ENCODE peak calls at places on chromosome 15, in eight cellular contexts. One of them, this sample, is unnamed.

GRCh38 chr15:34366271-34367043 is 539 bp downstream of the LPCAT4 start:
- DNase-seq in LoVo: peak
- DNase-seq in amygdala: no peak
- DNase-seq in upper lobe of left lung: peak
- DNase-seq in amniotic stem cell: peak
- DNase-seq in HFF-Myc: no peak
- DNase-seq in HFFc6: no peak
- DNase-seq in SW 1271: peak
- DNase-seq in this sample: no peak

GRCh38 chr15:80367094-80367493 is 37.1 kb upstream of the ARNT2 start:
- DNase-seq in LoVo: no peak
- DNase-seq in amygdala: no peak
- DNase-seq in upper lobe of left lung: no peak
- DNase-seq in amniotic stem cell: no peak
- DNase-seq in HFF-Myc: peak
- DNase-seq in HFFc6: no peak
- DNase-seq in SW 1271: peak
- DNase-seq in this sample: no peak

GRCh38 chr15:76060098-76060989 is 559 bp downstream of the TMEM266 start:
- DNase-seq in LoVo: no peak
- DNase-seq in amygdala: no peak
- DNase-seq in upper lobe of left lung: no peak
- DNase-seq in amniotic stem cell: no peak
- DNase-seq in HFF-Myc: no peak
- DNase-seq in HFFc6: no peak
- DNase-seq in SW 1271: no peak
- DNase-seq in this sample: no peak

GRCh38 chr15:52261498-52262242 is 33.9 kb downstream of the MYO5C start:
- DNase-seq in LoVo: peak
- DNase-seq in amygdala: peak
- DNase-seq in upper lobe of left lung: no peak
- DNase-seq in amniotic stem cell: peak
- DNase-seq in HFF-Myc: peak
- DNase-seq in HFFc6: peak
- DNase-seq in SW 1271: peak
- DNase-seq in this sample: peak

GRCh38 chr15:60328852-60329443 is 68.8 kb downstream of the ANXA2 start:
- DNase-seq in LoVo: peak
- DNase-seq in amygdala: no peak
- DNase-seq in upper lobe of left lung: no peak
- DNase-seq in amniotic stem cell: no peak
- DNase-seq in HFF-Myc: no peak
- DNase-seq in HFFc6: no peak
- DNase-seq in SW 1271: peak
- DNase-seq in this sample: no peak

GRCh38 chr15:31326729-31327673 is at the start of gene KLF13:
- DNase-seq in LoVo: no peak
- DNase-seq in amygdala: peak
- DNase-seq in upper lobe of left lung: peak
- DNase-seq in amniotic stem cell: peak
- DNase-seq in HFF-Myc: no peak
- DNase-seq in HFFc6: peak
- DNase-seq in SW 1271: peak
- DNase-seq in this sample: no peak

GRCh38 chr15:48721061-48721810 is 75.7 kb upstream of the FBN1 start:
- DNase-seq in LoVo: no peak
- DNase-seq in amygdala: no peak
- DNase-seq in upper lobe of left lung: no peak
- DNase-seq in amniotic stem cell: peak
- DNase-seq in HFF-Myc: no peak
- DNase-seq in HFFc6: peak
- DNase-seq in SW 1271: no peak
- DNase-seq in this sample: no peak

GRCh38 chr15:90400759-90401314 is 12.8 kb downstream of the IQGAP1 start:
- DNase-seq in LoVo: peak
- DNase-seq in amygdala: no peak
- DNase-seq in upper lobe of left lung: no peak
- DNase-seq in amniotic stem cell: peak
- DNase-seq in HFF-Myc: peak
- DNase-seq in HFFc6: peak
- DNase-seq in SW 1271: peak
- DNase-seq in this sample: peak

GRCh38 chr15:23897576-23897975 is 210.5 kb upstream of the NDN start:
- DNase-seq in LoVo: no peak
- DNase-seq in amygdala: no peak
- DNase-seq in upper lobe of left lung: peak
- DNase-seq in amniotic stem cell: no peak
- DNase-seq in HFF-Myc: no peak
- DNase-seq in HFFc6: no peak
- DNase-seq in SW 1271: no peak
- DNase-seq in this sample: no peak

GRCh38 chr15:70266412-70267089 is 168.8 kb upstream of the TLE3 start:
- DNase-seq in LoVo: no peak
- DNase-seq in amygdala: peak
- DNase-seq in upper lobe of left lung: peak
- DNase-seq in amniotic stem cell: no peak
- DNase-seq in HFF-Myc: no peak
- DNase-seq in HFFc6: no peak
- DNase-seq in SW 1271: no peak
- DNase-seq in this sample: no peak

GRCh38 chr15:66461917-66462316 is 35.6 kb downstream of the SNAPC5 start:
- DNase-seq in LoVo: peak
- DNase-seq in amygdala: no peak
- DNase-seq in upper lobe of left lung: no peak
- DNase-seq in amniotic stem cell: no peak
- DNase-seq in HFF-Myc: no peak
- DNase-seq in HFFc6: no peak
- DNase-seq in SW 1271: no peak
- DNase-seq in this sample: no peak

GRCh38 chr15:59723686-59724336 is 34.7 kb upstream of the BNIP2 start:
- DNase-seq in LoVo: no peak
- DNase-seq in amygdala: no peak
- DNase-seq in upper lobe of left lung: no peak
- DNase-seq in amniotic stem cell: no peak
- DNase-seq in HFF-Myc: no peak
- DNase-seq in HFFc6: no peak
- DNase-seq in SW 1271: no peak
- DNase-seq in this sample: no peak

GRCh38 chr15:67242665-67243064 is 11.8 kb downstream of the AAGAB start:
- DNase-seq in LoVo: no peak
- DNase-seq in amygdala: no peak
- DNase-seq in upper lobe of left lung: no peak
- DNase-seq in amniotic stem cell: no peak
- DNase-seq in HFF-Myc: peak
- DNase-seq in HFFc6: no peak
- DNase-seq in SW 1271: no peak
- DNase-seq in this sample: no peak

GRCh38 chr15:65054333-65055200 is 9.4 kb downstream of the SLC51B start:
- DNase-seq in LoVo: peak
- DNase-seq in amygdala: peak
- DNase-seq in upper lobe of left lung: peak
- DNase-seq in amniotic stem cell: no peak
- DNase-seq in HFF-Myc: peak
- DNase-seq in HFFc6: peak
- DNase-seq in SW 1271: peak
- DNase-seq in this sample: peak

GRCh38 chr15:55546718-55547117 is 38.7 kb upstream of the DNAAF4 start:
- DNase-seq in LoVo: peak
- DNase-seq in amygdala: no peak
- DNase-seq in upper lobe of left lung: no peak
- DNase-seq in amniotic stem cell: no peak
- DNase-seq in HFF-Myc: no peak
- DNase-seq in HFFc6: no peak
- DNase-seq in SW 1271: no peak
- DNase-seq in this sample: no peak

GRCh38 chr15:78204351-78205309 is 29.7 kb downstream of the ACSBG1 start:
- DNase-seq in LoVo: no peak
- DNase-seq in amygdala: no peak
- DNase-seq in upper lobe of left lung: no peak
- DNase-seq in amniotic stem cell: no peak
- DNase-seq in HFF-Myc: no peak
- DNase-seq in HFFc6: no peak
- DNase-seq in SW 1271: no peak
- DNase-seq in this sample: no peak

GRCh38 chr15:49331951-49332350 is 91.1 kb upstream of the FGF7 start:
- DNase-seq in LoVo: no peak
- DNase-seq in amygdala: no peak
- DNase-seq in upper lobe of left lung: no peak
- DNase-seq in amniotic stem cell: no peak
- DNase-seq in HFF-Myc: no peak
- DNase-seq in HFFc6: no peak
- DNase-seq in SW 1271: no peak
- DNase-seq in this sample: no peak

GRCh38 chr15:99014803-99015676 is 7.4 kb upstream of the PGPEP1L start:
- DNase-seq in LoVo: peak
- DNase-seq in amygdala: no peak
- DNase-seq in upper lobe of left lung: peak
- DNase-seq in amniotic stem cell: peak
- DNase-seq in HFF-Myc: no peak
- DNase-seq in HFFc6: peak
- DNase-seq in SW 1271: peak
- DNase-seq in this sample: peak

GRCh38 chr15:70526221-70526973 is 237.0 kb downstream of the UACA start:
- DNase-seq in LoVo: peak
- DNase-seq in amygdala: no peak
- DNase-seq in upper lobe of left lung: no peak
- DNase-seq in amniotic stem cell: peak
- DNase-seq in HFF-Myc: peak
- DNase-seq in HFFc6: peak
- DNase-seq in SW 1271: no peak
- DNase-seq in this sample: peak

GRCh38 chr15:23497710-23498111 is 50.7 kb upstream of the GOLGA6L2 start:
- DNase-seq in LoVo: peak
- DNase-seq in amygdala: no peak
- DNase-seq in upper lobe of left lung: no peak
- DNase-seq in amniotic stem cell: no peak
- DNase-seq in HFF-Myc: peak
- DNase-seq in HFFc6: peak
- DNase-seq in SW 1271: peak
- DNase-seq in this sample: no peak

GRCh38 chr15:64596701-64597468 is 136.5 kb downstream of the ZNF609 start:
- DNase-seq in LoVo: no peak
- DNase-seq in amygdala: no peak
- DNase-seq in upper lobe of left lung: no peak
- DNase-seq in amniotic stem cell: no peak
- DNase-seq in HFF-Myc: peak
- DNase-seq in HFFc6: peak
- DNase-seq in SW 1271: peak
- DNase-seq in this sample: no peak

GRCh38 chr15:57485869-57486268 is 105.8 kb upstream of the MYZAP start:
- DNase-seq in LoVo: peak
- DNase-seq in amygdala: no peak
- DNase-seq in upper lobe of left lung: peak
- DNase-seq in amniotic stem cell: peak
- DNase-seq in HFF-Myc: no peak
- DNase-seq in HFFc6: peak
- DNase-seq in SW 1271: peak
- DNase-seq in this sample: peak

GRCh38 chr15:88909956-88910831 is 3.0 kb downstream of the MFGE8 start:
- DNase-seq in LoVo: no peak
- DNase-seq in amygdala: no peak
- DNase-seq in upper lobe of left lung: no peak
- DNase-seq in amniotic stem cell: no peak
- DNase-seq in HFF-Myc: no peak
- DNase-seq in HFFc6: no peak
- DNase-seq in SW 1271: no peak
- DNase-seq in this sample: no peak

GRCh38 chr15:93451265-93451664 is 362.3 kb upstream of the RGMA start:
- DNase-seq in LoVo: no peak
- DNase-seq in amygdala: no peak
- DNase-seq in upper lobe of left lung: no peak
- DNase-seq in amniotic stem cell: no peak
- DNase-seq in HFF-Myc: no peak
- DNase-seq in HFFc6: no peak
- DNase-seq in SW 1271: no peak
- DNase-seq in this sample: no peak

GRCh38 chr15:74783072-74783807 is 1.4 kb downstream of the CSK start:
- DNase-seq in LoVo: peak
- DNase-seq in amygdala: no peak
- DNase-seq in upper lobe of left lung: peak
- DNase-seq in amniotic stem cell: no peak
- DNase-seq in HFF-Myc: no peak
- DNase-seq in HFFc6: no peak
- DNase-seq in SW 1271: peak
- DNase-seq in this sample: no peak

GRCh38 chr15:90345859-90346258 is 6.2 kb upstream of the ZNF774 start:
- DNase-seq in LoVo: no peak
- DNase-seq in amygdala: no peak
- DNase-seq in upper lobe of left lung: no peak
- DNase-seq in amniotic stem cell: no peak
- DNase-seq in HFF-Myc: no peak
- DNase-seq in HFFc6: no peak
- DNase-seq in SW 1271: no peak
- DNase-seq in this sample: no peak

GRCh38 chr15:70323111-70323851 is 225.6 kb upstream of the TLE3 start:
- DNase-seq in LoVo: no peak
- DNase-seq in amygdala: no peak
- DNase-seq in upper lobe of left lung: peak
- DNase-seq in amniotic stem cell: no peak
- DNase-seq in HFF-Myc: no peak
- DNase-seq in HFFc6: no peak
- DNase-seq in SW 1271: no peak
- DNase-seq in this sample: no peak

GRCh38 chr15:99401971-99402732 is 150.9 kb downstream of the LRRC28 start:
- DNase-seq in LoVo: no peak
- DNase-seq in amygdala: no peak
- DNase-seq in upper lobe of left lung: peak
- DNase-seq in amniotic stem cell: no peak
- DNase-seq in HFF-Myc: no peak
- DNase-seq in HFFc6: no peak
- DNase-seq in SW 1271: no peak
- DNase-seq in this sample: no peak

GRCh38 chr15:64911317-64912186 is at the start of gene ANKDD1A:
- DNase-seq in LoVo: peak
- DNase-seq in amygdala: no peak
- DNase-seq in upper lobe of left lung: peak
- DNase-seq in amniotic stem cell: peak
- DNase-seq in HFF-Myc: no peak
- DNase-seq in HFFc6: no peak
- DNase-seq in SW 1271: no peak
- DNase-seq in this sample: peak

GRCh38 chr15:85500729-85501128 is 120.3 kb downstream of the AKAP13 start:
- DNase-seq in LoVo: no peak
- DNase-seq in amygdala: no peak
- DNase-seq in upper lobe of left lung: no peak
- DNase-seq in amniotic stem cell: no peak
- DNase-seq in HFF-Myc: no peak
- DNase-seq in HFFc6: no peak
- DNase-seq in SW 1271: no peak
- DNase-seq in this sample: no peak

This sample was measured in T1000.